ENCODE peak calls at places on chromosomes 1 and 21, in six cellular contexts. Y, Z, L, W, S and O are unnamed samples.

GRCh38 chr1:17984510-17985085 is 123.0 kb upstream of the IGSF21 start:
- DNase-seq in Y (no peak), Z (no peak), L (no peak), S (no peak), W (no peak), O (peak; percentile 63)

GRCh38 chr1:241142493-241142892 is 214.5 kb downstream of the RGS7 start:
- DNase-seq in Y (no peak), Z (no peak), L (no peak), S (no peak), W (no peak), O (no peak)

GRCh38 chr1:66316464-66317155 is 217.3 kb upstream of the SGIP1 start:
- DNase-seq in L (no peak), Y (peak; percentile 43), W (no peak), Z (no peak), S (no peak), O (no peak)

GRCh38 chr1:224219612-224220011 is 36.6 kb downstream of the DEGS1 start:
- DNase-seq in W (no peak), L (no peak), Y (no peak), S (no peak), Z (no peak), O (no peak)

GRCh38 chr1:35555601-35556477 is 1.4 kb downstream of the KIAA0319L start:
- DNase-seq in L (no peak), Z (no peak), W (no peak), S (no peak), Y (no peak), O (no peak)

GRCh38 chr1:89701746-89702241 is 68.9 kb downstream of the LRRC8C start:
- DNase-seq in L (no peak), W (no peak), Z (no peak), Y (no peak), S (no peak), O (no peak)

GRCh38 chr21:28154121-28154520 is 838.6 kb downstream of the LTN1 start:
- DNase-seq in L (no peak), Y (no peak), Z (peak; percentile 14), S (no peak), W (no peak), O (no peak)

GRCh38 chr1:95974586-95974985 is 740.6 kb downstream of the RWDD3 start:
- DNase-seq in Y (no peak), Z (no peak), S (no peak), W (no peak), L (no peak), O (no peak)

GRCh38 chr1:41560496-41560895 is 76.0 kb upstream of the EDN2 start:
- DNase-seq in Y (no peak), S (no peak), L (no peak), W (no peak), Z (no peak), O (no peak)

GRCh38 chr21:45590726-45591618 is 48.7 kb upstream of the SLC19A1 start:
- DNase-seq in S (peak; percentile 79), Z (no peak), W (peak; percentile 29), Y (no peak), L (peak; percentile 63), O (no peak)

GRCh38 chr21:43866659-43867331 is 1.8 kb downstream of the AGPAT3 start:
- DNase-seq in Z (no peak), S (no peak), Y (no peak), L (no peak), W (no peak), O (no peak)

GRCh38 chr21:33802458-33802857 is 113.1 kb downstream of the ATP5PO start:
- DNase-seq in Z (no peak), S (no peak), Y (no peak), W (no peak), L (no peak), O (no peak)
- H3K27ac ChIP-seq in Z (no peak overlapping the region), S (peak overlapping the region; percentile 21), Y (peak overlapping the region; percentile 67), W (peak overlapping the region; percentile 27), L (no peak overlapping the region), O (peak overlapping the region; percentile 60)

GRCh38 chr1:167178831-167179230 is 41.9 kb upstream of the POU2F1 start:
- DNase-seq in Y (no peak), S (no peak), W (no peak), Z (no peak), L (no peak), O (no peak)

GRCh38 chr1:167169642-167170041 is 51.0 kb upstream of the POU2F1 start:
- DNase-seq in W (no peak), L (no peak), Y (no peak), S (no peak), Z (no peak), O (no peak)

GRCh38 chr1:167171286-167171929 is 49.3 kb upstream of the POU2F1 start:
- DNase-seq in Z (peak; percentile 63), L (no peak), Y (no peak), S (no peak), W (no peak), O (no peak)

GRCh38 chr1:167175901-167176300 is 44.8 kb upstream of the POU2F1 start:
- DNase-seq in Z (peak; percentile 38), Y (no peak), L (no peak), S (no peak), W (no peak), O (no peak)

DNA sequence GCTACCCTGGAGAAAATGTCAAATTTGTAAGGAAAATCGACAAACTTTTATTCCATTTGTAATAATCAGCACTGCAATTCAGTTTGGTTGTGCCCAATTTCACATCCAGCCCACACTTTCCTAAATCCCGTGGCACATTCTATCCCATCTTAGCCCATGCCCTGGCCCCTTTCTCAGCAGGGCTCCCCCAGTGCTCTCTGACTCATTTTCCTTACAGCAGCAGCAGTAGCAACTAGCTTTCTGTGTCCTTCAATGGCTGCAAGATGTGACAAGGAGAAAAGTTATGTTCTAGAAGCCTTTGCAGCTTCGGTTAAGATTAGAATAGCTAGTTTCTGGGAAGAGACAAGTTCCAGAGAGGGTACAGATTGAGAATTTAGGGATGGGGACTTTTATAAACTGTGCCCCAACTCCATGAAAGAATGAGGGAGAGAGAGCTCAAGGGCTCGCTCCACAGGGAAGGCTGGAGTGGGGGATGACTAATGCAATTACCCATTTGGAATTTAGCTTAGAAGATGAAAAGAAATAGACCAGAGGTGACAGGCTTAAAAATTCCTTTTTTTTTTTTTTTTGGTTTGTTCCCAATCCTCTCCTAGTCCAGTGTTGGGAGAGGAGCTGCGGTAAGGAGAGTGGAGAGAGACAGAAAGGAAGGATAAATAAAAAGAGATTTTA is 47.0 kb upstream of the POU2F1 start:
- DNase-seq in W (no peak), Y (no peak), S (no peak), L (no peak), Z (peak; percentile 62), O (no peak)
- H3K4me3 ChIP-seq in W (no peak overlapping the region), Y (no peak overlapping the region), S (no peak overlapping the region), L (no peak overlapping the region), Z (no peak overlapping the region), O (no peak overlapping the region)

DNA sequence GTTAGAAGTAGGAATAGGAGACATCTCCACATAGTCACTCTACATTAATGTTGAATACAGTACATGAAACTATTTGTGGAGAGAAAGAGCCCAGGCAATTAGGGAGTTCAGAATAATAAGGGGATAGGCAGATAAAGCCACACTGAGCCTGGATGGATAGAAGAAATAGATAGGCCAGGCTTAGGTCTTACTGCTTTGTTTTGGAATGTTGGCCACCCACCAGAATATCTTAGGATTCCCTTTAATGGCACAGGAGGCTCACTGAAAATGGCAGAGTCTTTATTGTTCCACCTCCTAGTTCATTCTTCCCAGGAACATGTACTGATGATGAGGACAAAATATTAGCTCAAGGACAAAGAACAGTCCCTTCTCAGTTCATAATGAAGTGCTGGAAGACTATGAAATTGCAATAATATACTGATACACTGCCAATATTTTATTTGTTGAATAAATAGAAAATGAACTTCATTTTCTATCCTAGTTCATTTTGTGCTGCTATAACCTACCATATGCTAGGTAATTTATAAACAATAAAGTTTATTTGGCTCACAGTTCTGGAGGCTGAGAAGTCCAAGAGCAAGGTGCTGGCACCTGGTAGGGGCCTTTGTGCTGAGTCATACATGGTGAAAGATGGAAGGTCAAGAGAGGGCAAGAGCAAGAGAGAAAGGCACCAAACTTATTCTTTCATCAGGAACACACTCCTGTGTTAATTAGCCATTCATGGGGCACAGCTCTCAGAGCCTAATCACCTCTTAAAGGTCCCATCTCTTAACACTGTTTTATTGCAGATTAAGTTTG is 87.3 kb downstream of the TBX15 start:
- DNase-seq in S (no peak), L (no peak), W (no peak), Y (no peak), Z (no peak), O (no peak)
- TF ChIP-seq CTCF in S (no peak), L (no peak), W (no peak), Y (no peak), Z (no peak), O (no peak)

GRCh38 chr1:165240486-165240885 is 116.0 kb downstream of the LMX1A start:
- DNase-seq in L (no peak), Z (no peak), W (no peak), Y (no peak), S (no peak), O (no peak)

GRCh38 chr1:165239873-165240272 is 116.6 kb downstream of the LMX1A start:
- DNase-seq in Y (no peak), L (no peak), W (no peak), S (no peak), Z (no peak), O (no peak)

GRCh38 chr1:165241321-165241720 is 115.2 kb downstream of the LMX1A start:
- DNase-seq in W (no peak), S (no peak), Z (no peak), L (no peak), Y (no peak), O (no peak)

DNA sequence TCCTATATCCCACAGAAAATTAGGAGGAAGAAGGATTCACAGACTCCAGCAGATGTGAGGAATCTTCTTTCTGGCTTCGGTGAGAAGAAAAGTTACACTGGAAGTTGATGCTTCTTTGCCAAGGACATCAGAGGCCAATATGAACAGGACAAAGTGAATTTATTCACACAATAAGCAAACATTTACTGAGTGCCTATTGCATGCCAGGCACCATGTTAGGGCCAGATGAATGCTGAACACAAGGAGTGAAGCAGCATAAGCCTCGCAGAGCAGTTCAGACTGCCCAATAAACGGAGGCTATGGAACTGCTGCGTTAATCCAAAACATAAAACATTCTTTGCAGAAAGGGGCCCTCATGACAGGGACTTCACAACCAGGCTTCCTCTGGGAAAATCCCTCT is 114.6 kb downstream of the LMX1A start:
- DNase-seq in W (no peak), Y (no peak), S (no peak), Z (no peak), L (no peak), O (no peak)
- H3K27ac ChIP-seq in W (no peak overlapping the region), Y (no peak overlapping the region), S (no peak overlapping the region), Z (no peak overlapping the region), L (no peak overlapping the region), O (no peak overlapping the region)

GRCh38 chr1:239805888-239806772 is 285.6 kb upstream of the FMN2 start:
- DNase-seq in L (no peak), Y (no peak), W (no peak), Z (no peak), S (no peak), O (no peak)
- H3K4me3 ChIP-seq in L (no peak overlapping the region), Y (peak overlapping the region; percentile 5), W (no peak overlapping the region), Z (no peak overlapping the region), S (peak overlapping the region; percentile 14), O (no peak overlapping the region)

DNA sequence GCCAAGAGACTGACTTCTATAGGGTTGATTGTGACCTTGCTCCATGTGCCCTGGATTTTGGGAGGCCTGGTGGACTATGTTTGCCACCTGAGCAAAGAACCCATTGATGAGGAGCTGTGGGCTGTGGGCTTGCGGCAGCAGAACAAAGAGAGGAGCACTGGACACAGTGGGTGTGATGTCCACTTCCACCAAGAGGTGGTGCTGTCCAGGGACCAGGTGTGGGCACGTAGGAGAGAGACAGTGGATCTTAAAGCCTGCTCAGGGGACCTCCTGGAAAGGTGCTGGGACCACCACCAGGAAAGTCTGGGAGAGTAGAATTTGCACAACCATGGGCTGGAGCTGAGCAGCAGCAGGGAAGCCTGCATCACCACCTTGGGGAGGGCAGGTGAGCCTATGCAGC is 106.7 kb upstream of the ETS2 start:
- DNase-seq in Y (no peak), W (no peak), Z (no peak), S (no peak), L (no peak), O (no peak)
- TF ChIP-seq CTCF in Y (no peak), W (peak; percentile 23), Z (peak; percentile 65), S (no peak), L (no peak), O (no peak)